ENCODE peak calls at places on chromosome 17, in four cellular contexts. B is K562, J is SK-N-SH, T is GM12878. R is an unnamed sample.

GRCh38 chr17:79834575-79835469 is 4.4 kb downstream of the CBX4 start:
- DNase-seq in B (peak), J (peak), T (no peak), R (no peak)

GRCh38 chr17:80645706-80646325 is 101.2 kb downstream of the RPTOR start:
- DNase-seq in B (no peak), J (peak), T (no peak), R (no peak)

GRCh38 chr17:73422121-73422520 is 110.3 kb upstream of the CDC42EP4 start:
- DNase-seq in B (no peak), J (no peak), T (no peak), R (no peak)

GRCh38 chr17:80943346-80944145 is 48.1 kb upstream of the CHMP6 start:
- DNase-seq in B (no peak), J (no peak), T (no peak), R (no peak)

GRCh38 chr17:47317119-47317518 is 6.6 kb upstream of the EFCAB13 start:
- DNase-seq in B (no peak), J (no peak), T (no peak), R (no peak)

GRCh38 chr17:7932949-7933348 is 943 bp downstream of the CNTROB start:
- DNase-seq in B (peak), J (no peak), T (no peak), R (peak)

GRCh38 chr17:13735861-13736260 is 134.1 kb upstream of the HS3ST3A1 start:
- DNase-seq in B (no peak), J (peak), T (no peak), R (no peak)

GRCh38 chr17:18250259-18250658 is 8.3 kb downstream of the FLII start:
- DNase-seq in B (no peak), J (no peak), T (no peak), R (no peak)

GRCh38 chr17:82219083-82219482 is 6.4 kb upstream of the CCDC57 start:
- DNase-seq in B (no peak), J (peak), T (no peak), R (no peak)
- TF ChIP-seq NRF1 in B (no peak), J (no peak), T (no peak), R (no peak)

GRCh38 chr17:74442291-74442669 is 10.4 kb downstream of the GPRC5C start:
- DNase-seq in B (no peak), J (no peak), T (no peak), R (no peak)

GRCh38 chr17:74442670-74443515 is 11.0 kb downstream of the GPRC5C start:
- DNase-seq in B (peak), J (peak), T (no peak), R (peak)

GRCh38 chr17:74445156-74445555 is 13.3 kb downstream of the GPRC5C start:
- DNase-seq in B (no peak), J (no peak), T (no peak), R (no peak)

GRCh38 chr17:74443516-74444296 is 11.8 kb downstream of the GPRC5C start:
- DNase-seq in B (no peak), J (no peak), T (no peak), R (no peak)

DNA sequence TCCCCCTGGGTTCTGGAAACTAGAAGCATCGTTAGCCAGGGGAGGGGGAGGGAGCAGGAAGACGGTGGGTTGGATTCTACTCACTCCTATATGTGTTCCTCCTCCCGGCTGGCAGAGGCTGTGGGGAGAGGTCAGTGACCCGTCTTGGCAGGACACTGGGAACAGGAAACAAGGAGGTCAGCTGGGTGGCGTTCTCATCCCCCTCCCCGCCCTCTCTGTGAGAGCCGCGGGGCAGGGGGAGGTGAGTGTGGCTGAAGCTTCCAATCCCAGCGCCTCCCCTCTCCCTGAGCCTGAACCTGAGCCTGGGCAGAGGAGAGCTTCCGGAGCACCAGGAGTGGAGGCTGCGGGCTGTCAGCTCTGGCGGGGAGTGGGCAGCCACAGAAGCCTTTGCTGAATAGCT is 12.5 kb downstream of the GPRC5C start:
- DNase-seq in B (no peak), J (no peak), T (no peak), R (no peak)
- TF ChIP-seq POLR2AphosphoS5 in B (no peak), J (no peak), T (no peak), R (no peak)

DNA sequence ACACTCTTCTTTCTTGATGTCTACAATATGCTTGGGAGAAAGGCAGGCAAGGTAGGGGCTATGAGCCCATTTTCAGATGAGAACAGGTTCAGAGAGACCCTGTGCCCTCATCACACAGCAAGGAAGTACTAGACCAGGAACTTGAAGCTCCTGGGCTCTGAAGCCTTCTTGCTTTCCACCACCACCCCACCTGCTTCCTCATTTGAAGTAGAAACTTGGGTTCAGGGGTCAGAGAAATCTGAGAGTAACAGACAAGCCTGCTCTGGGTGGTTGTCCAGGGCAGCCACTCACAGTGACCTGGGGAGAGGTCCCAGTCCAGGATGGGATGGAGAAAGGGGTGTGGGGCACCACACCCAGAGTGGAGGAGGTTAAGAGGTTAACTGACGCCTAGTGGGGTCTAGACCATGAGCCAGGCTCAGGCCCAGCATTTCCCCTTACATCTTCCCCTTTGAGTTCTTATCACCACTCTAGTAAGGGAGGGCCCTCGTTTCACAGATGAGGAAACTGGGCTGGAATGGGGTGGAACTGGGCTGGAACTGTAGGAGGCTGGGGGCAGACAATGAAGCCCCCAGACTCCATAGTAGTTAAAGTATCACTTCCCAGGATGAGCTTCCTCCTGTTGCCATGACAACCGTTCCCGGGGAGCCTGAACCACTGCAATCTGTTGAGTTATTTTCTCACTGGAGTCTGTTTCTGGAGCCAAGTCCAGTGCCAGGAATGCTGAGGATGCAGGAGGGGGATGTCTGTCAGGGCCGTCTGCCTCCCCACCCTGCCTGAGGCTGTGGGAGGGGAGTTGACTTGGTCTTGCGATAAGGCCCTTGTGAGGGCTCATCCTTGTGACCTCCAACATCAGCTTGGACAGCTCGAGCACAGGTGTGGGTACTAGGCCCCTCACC is 16.2 kb upstream of the PHF12 start:
- DNase-seq in B (no peak), J (no peak), T (no peak), R (no peak)
- TF ChIP-seq NRF1 in B (no peak), J (no peak), T (no peak), R (no peak)

DNA sequence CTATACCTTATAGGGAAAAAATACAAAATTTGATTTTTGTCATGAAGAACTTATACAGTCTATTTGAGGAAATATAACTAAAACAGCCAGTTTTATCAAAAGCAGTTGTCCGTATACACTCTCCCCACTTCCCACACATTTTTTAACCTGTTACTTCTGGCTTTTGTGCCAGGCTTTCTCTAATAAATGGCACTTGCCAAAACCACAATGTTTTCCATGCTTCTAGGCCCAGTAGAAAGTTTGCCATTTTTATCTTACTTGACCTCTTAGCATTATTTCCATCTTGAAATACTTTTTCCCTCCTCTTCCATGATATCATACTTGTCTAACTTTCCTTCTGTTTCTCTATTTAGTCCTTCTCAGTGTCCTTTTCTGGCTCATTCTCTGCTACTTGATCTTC is 38.8 kb downstream of the EFCAB5 start:
- DNase-seq in B (no peak), J (no peak), T (no peak), R (no peak)
- TF ChIP-seq POLR2AphosphoS5 in B (no peak), J (no peak), T (no peak), R (no peak)

R was measured in H1.